ENCODE peak calls at places on chromosomes 4 and X, in five cellular contexts. One of them, this sample, is unnamed.
A peak's percentile ranks its signal among the peaks of the same experiment; 100 is the strongest.

GRCh38 chr4:125849869-125850268 is 535.1 kb downstream of the FAT4 start:
- DNase-seq in stimulated activated CD8-positive, alpha-beta memory T cell treated with anti-CD3 and anti-CD28 coated beads, Interleukin-4, amount 100 ng/mL, for 24 hours: no peak
- DNase-seq in CD4-positive, alpha-beta memory T cell: no peak
- DNase-seq in activated CD4-positive, alpha-beta T cell treated with anti-CD3 and anti-CD28 coated beads, Interleukin-2, amount 50 U/mL, for 4 hours: no peak
- DNase-seq in stimulated activated naive B cell treated with anti-CD40 and anti-IgM and Interleukin-4, amounts not matched to agents 10 μg/mL and 1 μg/mL and 100 μg/mL, for 72 hours: no peak
- DNase-seq in this sample: no peak

GRCh38 chr4:175504316-175504715 is 307.7 kb downstream of the GPM6A start:
- DNase-seq in stimulated activated CD8-positive, alpha-beta memory T cell treated with anti-CD3 and anti-CD28 coated beads, Interleukin-4, amount 100 ng/mL, for 24 hours: no peak
- DNase-seq in CD4-positive, alpha-beta memory T cell: no peak
- DNase-seq in activated CD4-positive, alpha-beta T cell treated with anti-CD3 and anti-CD28 coated beads, Interleukin-2, amount 50 U/mL, for 4 hours: no peak
- DNase-seq in stimulated activated naive B cell treated with anti-CD40 and anti-IgM and Interleukin-4, amounts not matched to agents 10 μg/mL and 1 μg/mL and 100 μg/mL, for 72 hours: no peak
- DNase-seq in this sample: no peak

GRCh38 chr4:82005153-82005552 is 368.6 kb downstream of the HNRNPD start:
- DNase-seq in stimulated activated CD8-positive, alpha-beta memory T cell treated with anti-CD3 and anti-CD28 coated beads, Interleukin-4, amount 100 ng/mL, for 24 hours: no peak
- DNase-seq in CD4-positive, alpha-beta memory T cell: no peak
- DNase-seq in activated CD4-positive, alpha-beta T cell treated with anti-CD3 and anti-CD28 coated beads, Interleukin-2, amount 50 U/mL, for 4 hours: no peak
- DNase-seq in stimulated activated naive B cell treated with anti-CD40 and anti-IgM and Interleukin-4, amounts not matched to agents 10 μg/mL and 1 μg/mL and 100 μg/mL, for 72 hours: no peak
- DNase-seq in this sample: no peak

GRCh38 chrX:46117234-46117633 is 428.0 kb downstream of the ZNF674 start:
- DNase-seq in stimulated activated CD8-positive, alpha-beta memory T cell treated with anti-CD3 and anti-CD28 coated beads, Interleukin-4, amount 100 ng/mL, for 24 hours: no peak
- DNase-seq in CD4-positive, alpha-beta memory T cell: no peak
- DNase-seq in activated CD4-positive, alpha-beta T cell treated with anti-CD3 and anti-CD28 coated beads, Interleukin-2, amount 50 U/mL, for 4 hours: no peak
- DNase-seq in stimulated activated naive B cell treated with anti-CD40 and anti-IgM and Interleukin-4, amounts not matched to agents 10 μg/mL and 1 μg/mL and 100 μg/mL, for 72 hours: no peak
- DNase-seq in this sample: no peak

GRCh38 chr4:170139764-170140163 is 50.0 kb upstream of the AADAT start:
- DNase-seq in stimulated activated CD8-positive, alpha-beta memory T cell treated with anti-CD3 and anti-CD28 coated beads, Interleukin-4, amount 100 ng/mL, for 24 hours: no peak
- DNase-seq in CD4-positive, alpha-beta memory T cell: no peak
- DNase-seq in activated CD4-positive, alpha-beta T cell treated with anti-CD3 and anti-CD28 coated beads, Interleukin-2, amount 50 U/mL, for 4 hours: no peak
- DNase-seq in stimulated activated naive B cell treated with anti-CD40 and anti-IgM and Interleukin-4, amounts not matched to agents 10 μg/mL and 1 μg/mL and 100 μg/mL, for 72 hours: no peak
- DNase-seq in this sample: no peak

GRCh38 chr4:154310578-154310977 is 181.0 kb downstream of the DCHS2 start:
- DNase-seq in stimulated activated CD8-positive, alpha-beta memory T cell treated with anti-CD3 and anti-CD28 coated beads, Interleukin-4, amount 100 ng/mL, for 24 hours: no peak
- DNase-seq in CD4-positive, alpha-beta memory T cell: no peak
- DNase-seq in activated CD4-positive, alpha-beta T cell treated with anti-CD3 and anti-CD28 coated beads, Interleukin-2, amount 50 U/mL, for 4 hours: no peak
- DNase-seq in stimulated activated naive B cell treated with anti-CD40 and anti-IgM and Interleukin-4, amounts not matched to agents 10 μg/mL and 1 μg/mL and 100 μg/mL, for 72 hours: no peak
- DNase-seq in this sample: no peak

GRCh38 chr4:102725229-102725628 is 35.5 kb downstream of the MANBA start:
- DNase-seq in stimulated activated CD8-positive, alpha-beta memory T cell treated with anti-CD3 and anti-CD28 coated beads, Interleukin-4, amount 100 ng/mL, for 24 hours: no peak
- DNase-seq in CD4-positive, alpha-beta memory T cell: no peak
- DNase-seq in activated CD4-positive, alpha-beta T cell treated with anti-CD3 and anti-CD28 coated beads, Interleukin-2, amount 50 U/mL, for 4 hours: no peak
- DNase-seq in stimulated activated naive B cell treated with anti-CD40 and anti-IgM and Interleukin-4, amounts not matched to agents 10 μg/mL and 1 μg/mL and 100 μg/mL, for 72 hours: no peak
- DNase-seq in this sample: no peak

GRCh38 chr4:1609901-1610790 is 74.0 kb downstream of the FAM53A start:
- DNase-seq in stimulated activated CD8-positive, alpha-beta memory T cell treated with anti-CD3 and anti-CD28 coated beads, Interleukin-4, amount 100 ng/mL, for 24 hours: no peak
- DNase-seq in CD4-positive, alpha-beta memory T cell: no peak
- DNase-seq in activated CD4-positive, alpha-beta T cell treated with anti-CD3 and anti-CD28 coated beads, Interleukin-2, amount 50 U/mL, for 4 hours: no peak
- DNase-seq in stimulated activated naive B cell treated with anti-CD40 and anti-IgM and Interleukin-4, amounts not matched to agents 10 μg/mL and 1 μg/mL and 100 μg/mL, for 72 hours: no peak
- DNase-seq in this sample: no peak

GRCh38 chr4:102551946-102552575 is 50.9 kb downstream of the NFKB1 start:
- DNase-seq in stimulated activated CD8-positive, alpha-beta memory T cell treated with anti-CD3 and anti-CD28 coated beads, Interleukin-4, amount 100 ng/mL, for 24 hours: no peak
- DNase-seq in CD4-positive, alpha-beta memory T cell: no peak
- DNase-seq in activated CD4-positive, alpha-beta T cell treated with anti-CD3 and anti-CD28 coated beads, Interleukin-2, amount 50 U/mL, for 4 hours: no peak
- DNase-seq in stimulated activated naive B cell treated with anti-CD40 and anti-IgM and Interleukin-4, amounts not matched to agents 10 μg/mL and 1 μg/mL and 100 μg/mL, for 72 hours: no peak
- DNase-seq in this sample: no peak

GRCh38 chrX:153557618-153558017 is 40.2 kb downstream of the ATP2B3 start:
- DNase-seq in stimulated activated CD8-positive, alpha-beta memory T cell treated with anti-CD3 and anti-CD28 coated beads, Interleukin-4, amount 100 ng/mL, for 24 hours: no peak
- DNase-seq in CD4-positive, alpha-beta memory T cell: no peak
- DNase-seq in activated CD4-positive, alpha-beta T cell treated with anti-CD3 and anti-CD28 coated beads, Interleukin-2, amount 50 U/mL, for 4 hours: no peak
- DNase-seq in stimulated activated naive B cell treated with anti-CD40 and anti-IgM and Interleukin-4, amounts not matched to agents 10 μg/mL and 1 μg/mL and 100 μg/mL, for 72 hours: no peak
- DNase-seq in this sample: no peak

GRCh38 chr4:162503868-162504267 is 340.1 kb upstream of the FSTL5 start:
- DNase-seq in stimulated activated CD8-positive, alpha-beta memory T cell treated with anti-CD3 and anti-CD28 coated beads, Interleukin-4, amount 100 ng/mL, for 24 hours: no peak
- DNase-seq in CD4-positive, alpha-beta memory T cell: no peak
- DNase-seq in activated CD4-positive, alpha-beta T cell treated with anti-CD3 and anti-CD28 coated beads, Interleukin-2, amount 50 U/mL, for 4 hours: no peak
- DNase-seq in stimulated activated naive B cell treated with anti-CD40 and anti-IgM and Interleukin-4, amounts not matched to agents 10 μg/mL and 1 μg/mL and 100 μg/mL, for 72 hours: no peak
- DNase-seq in this sample: no peak

GRCh38 chrX:41452972-41453371 is 5.8 kb downstream of the NYX start:
- DNase-seq in stimulated activated CD8-positive, alpha-beta memory T cell treated with anti-CD3 and anti-CD28 coated beads, Interleukin-4, amount 100 ng/mL, for 24 hours: no peak
- DNase-seq in CD4-positive, alpha-beta memory T cell: no peak
- DNase-seq in activated CD4-positive, alpha-beta T cell treated with anti-CD3 and anti-CD28 coated beads, Interleukin-2, amount 50 U/mL, for 4 hours: no peak
- DNase-seq in stimulated activated naive B cell treated with anti-CD40 and anti-IgM and Interleukin-4, amounts not matched to agents 10 μg/mL and 1 μg/mL and 100 μg/mL, for 72 hours: no peak
- DNase-seq in this sample: no peak

GRCh38 chrX:20221902-20222301 is 44.8 kb downstream of the RPS6KA3 start:
- DNase-seq in stimulated activated CD8-positive, alpha-beta memory T cell treated with anti-CD3 and anti-CD28 coated beads, Interleukin-4, amount 100 ng/mL, for 24 hours: no peak
- DNase-seq in CD4-positive, alpha-beta memory T cell: no peak
- DNase-seq in activated CD4-positive, alpha-beta T cell treated with anti-CD3 and anti-CD28 coated beads, Interleukin-2, amount 50 U/mL, for 4 hours: no peak
- DNase-seq in stimulated activated naive B cell treated with anti-CD40 and anti-IgM and Interleukin-4, amounts not matched to agents 10 μg/mL and 1 μg/mL and 100 μg/mL, for 72 hours: no peak
- DNase-seq in this sample: no peak

GRCh38 chr4:81499840-81500239 is 28.1 kb upstream of the RASGEF1B start:
- DNase-seq in stimulated activated CD8-positive, alpha-beta memory T cell treated with anti-CD3 and anti-CD28 coated beads, Interleukin-4, amount 100 ng/mL, for 24 hours: no peak
- DNase-seq in CD4-positive, alpha-beta memory T cell: no peak
- DNase-seq in activated CD4-positive, alpha-beta T cell treated with anti-CD3 and anti-CD28 coated beads, Interleukin-2, amount 50 U/mL, for 4 hours: no peak
- DNase-seq in stimulated activated naive B cell treated with anti-CD40 and anti-IgM and Interleukin-4, amounts not matched to agents 10 μg/mL and 1 μg/mL and 100 μg/mL, for 72 hours: no peak
- DNase-seq in this sample: no peak

GRCh38 chr4:8468746-8469535 is 28.4 kb downstream of the TRMT44 start:
- DNase-seq in stimulated activated CD8-positive, alpha-beta memory T cell treated with anti-CD3 and anti-CD28 coated beads, Interleukin-4, amount 100 ng/mL, for 24 hours: peak; percentile 28
- DNase-seq in CD4-positive, alpha-beta memory T cell: peak; percentile 32
- DNase-seq in activated CD4-positive, alpha-beta T cell treated with anti-CD3 and anti-CD28 coated beads, Interleukin-2, amount 50 U/mL, for 4 hours: peak; percentile 44
- DNase-seq in stimulated activated naive B cell treated with anti-CD40 and anti-IgM and Interleukin-4, amounts not matched to agents 10 μg/mL and 1 μg/mL and 100 μg/mL, for 72 hours: peak; percentile 28
- DNase-seq in this sample: peak; percentile 73

GRCh38 chrX:72021975-72022374 is 109.7 kb downstream of the RTL5 start:
- DNase-seq in stimulated activated CD8-positive, alpha-beta memory T cell treated with anti-CD3 and anti-CD28 coated beads, Interleukin-4, amount 100 ng/mL, for 24 hours: peak; percentile 7
- DNase-seq in CD4-positive, alpha-beta memory T cell: no peak
- DNase-seq in activated CD4-positive, alpha-beta T cell treated with anti-CD3 and anti-CD28 coated beads, Interleukin-2, amount 50 U/mL, for 4 hours: peak; percentile 11
- DNase-seq in stimulated activated naive B cell treated with anti-CD40 and anti-IgM and Interleukin-4, amounts not matched to agents 10 μg/mL and 1 μg/mL and 100 μg/mL, for 72 hours: no peak
- DNase-seq in this sample: no peak

GRCh38 chr4:172857026-172857425 is 311.6 kb upstream of the GALNT7 start:
- DNase-seq in stimulated activated CD8-positive, alpha-beta memory T cell treated with anti-CD3 and anti-CD28 coated beads, Interleukin-4, amount 100 ng/mL, for 24 hours: no peak
- DNase-seq in CD4-positive, alpha-beta memory T cell: no peak
- DNase-seq in activated CD4-positive, alpha-beta T cell treated with anti-CD3 and anti-CD28 coated beads, Interleukin-2, amount 50 U/mL, for 4 hours: no peak
- DNase-seq in stimulated activated naive B cell treated with anti-CD40 and anti-IgM and Interleukin-4, amounts not matched to agents 10 μg/mL and 1 μg/mL and 100 μg/mL, for 72 hours: no peak
- DNase-seq in this sample: no peak

GRCh38 chr4:186249785-186250739 is 15.9 kb upstream of the F11 start:
- DNase-seq in stimulated activated CD8-positive, alpha-beta memory T cell treated with anti-CD3 and anti-CD28 coated beads, Interleukin-4, amount 100 ng/mL, for 24 hours: no peak
- DNase-seq in CD4-positive, alpha-beta memory T cell: no peak
- DNase-seq in activated CD4-positive, alpha-beta T cell treated with anti-CD3 and anti-CD28 coated beads, Interleukin-2, amount 50 U/mL, for 4 hours: no peak
- DNase-seq in stimulated activated naive B cell treated with anti-CD40 and anti-IgM and Interleukin-4, amounts not matched to agents 10 μg/mL and 1 μg/mL and 100 μg/mL, for 72 hours: no peak
- DNase-seq in this sample: no peak

GRCh38 chrX:77785400-77785745 is 643 bp downstream of the ATRX start:
- DNase-seq in stimulated activated CD8-positive, alpha-beta memory T cell treated with anti-CD3 and anti-CD28 coated beads, Interleukin-4, amount 100 ng/mL, for 24 hours: no peak
- DNase-seq in CD4-positive, alpha-beta memory T cell: no peak
- DNase-seq in activated CD4-positive, alpha-beta T cell treated with anti-CD3 and anti-CD28 coated beads, Interleukin-2, amount 50 U/mL, for 4 hours: no peak
- DNase-seq in stimulated activated naive B cell treated with anti-CD40 and anti-IgM and Interleukin-4, amounts not matched to agents 10 μg/mL and 1 μg/mL and 100 μg/mL, for 72 hours: no peak
- DNase-seq in this sample: no peak

This sample was measured in GM12892.